ENCODE peak calls at places on chromosomes 6 and 20, in eight cellular contexts. S is astrocyte of the spinal cord, L is GM06990, U is endodermal cell, F is RWPE2, W is pancreas, Z is heart left ventricle, D is HCT116. B is an unnamed sample.

GRCh38 chr6:163826668-163827067 is 412.1 kb downstream of the QKI start:
- DNase-seq in F (no peak), Z (no peak), D (no peak), L (no peak), W (no peak), S (no peak), U (peak), B (no peak)

GRCh38 chr6:139568956-139569538 is 194.6 kb upstream of the CITED2 start:
- DNase-seq in Z (no peak), W (no peak), U (no peak), L (no peak), D (no peak), S (peak), F (no peak), B (no peak)

GRCh38 chr6:87682310-87682709 is 19.7 kb downstream of the AKIRIN2 start:
- DNase-seq in L (peak), Z (no peak), D (no peak), S (no peak), U (no peak), W (no peak), F (no peak), B (no peak)

GRCh38 chr6:20711518-20711917 is 177.3 kb downstream of the CDKAL1 start:
- DNase-seq in Z (no peak), S (no peak), W (no peak), D (no peak), L (no peak), U (no peak), F (no peak), B (no peak)

GRCh38 chr20:10672579-10673127 is 1.1 kb downstream of the JAG1 start:
- DNase-seq in L (peak), U (peak), F (peak), S (peak), D (no peak), W (peak), Z (peak), B (peak)

GRCh38 chr20:62691485-62691884 is 17.2 kb upstream of the NTSR1 start:
- DNase-seq in U (no peak), S (no peak), Z (no peak), F (no peak), W (no peak), D (no peak), L (no peak), B (no peak)

GRCh38 chr20:44720994-44721784 is 6.0 kb downstream of the CCN5 start:
- DNase-seq in F (no peak), W (no peak), U (no peak), S (peak), Z (no peak), D (peak), L (no peak), B (no peak)

GRCh38 chr6:41505084-41506049 is 40.8 kb upstream of the FOXP4 start:
- DNase-seq in S (peak), W (peak), F (no peak), U (peak), Z (peak), L (peak), D (no peak), B (peak)

GRCh38 chr20:13865156-13865555 is 80.3 kb downstream of the NDUFAF5 start:
- DNase-seq in Z (no peak), U (no peak), W (no peak), F (no peak), S (no peak), D (no peak), L (no peak), B (no peak)

GRCh38 chr6:161414800-161415199 is 140.9 kb upstream of the AGPAT4 start:
- DNase-seq in D (no peak), Z (no peak), L (no peak), S (no peak), U (no peak), W (peak), F (no peak), B (no peak)

GRCh38 chr6:135996668-135997067 is 145.2 kb downstream of the PDE7B start:
- DNase-seq in S (no peak), W (no peak), D (no peak), F (no peak), L (no peak), U (no peak), Z (no peak), B (no peak)

GRCh38 chr20:33127422-33128097 is 40.4 kb upstream of the BPIFA2 start:
- DNase-seq in S (no peak), L (no peak), U (peak), W (no peak), D (no peak), Z (no peak), F (no peak), B (no peak)

GRCh38 chr20:33124261-33124660 is 43.7 kb upstream of the BPIFA2 start:
- DNase-seq in F (no peak), D (no peak), Z (no peak), U (peak), L (no peak), S (no peak), W (no peak), B (no peak)

GRCh38 chr20:33120934-33121333 is 41.5 kb downstream of the BPIFB4 start:
- DNase-seq in W (no peak), F (peak), L (no peak), D (no peak), U (no peak), Z (no peak), S (no peak), B (no peak)

GRCh38 chr20:33125983-33126382 is 42.0 kb upstream of the BPIFA2 start:
- DNase-seq in F (no peak), L (no peak), D (no peak), S (no peak), Z (no peak), U (peak), W (no peak), B (no peak)

DNA sequence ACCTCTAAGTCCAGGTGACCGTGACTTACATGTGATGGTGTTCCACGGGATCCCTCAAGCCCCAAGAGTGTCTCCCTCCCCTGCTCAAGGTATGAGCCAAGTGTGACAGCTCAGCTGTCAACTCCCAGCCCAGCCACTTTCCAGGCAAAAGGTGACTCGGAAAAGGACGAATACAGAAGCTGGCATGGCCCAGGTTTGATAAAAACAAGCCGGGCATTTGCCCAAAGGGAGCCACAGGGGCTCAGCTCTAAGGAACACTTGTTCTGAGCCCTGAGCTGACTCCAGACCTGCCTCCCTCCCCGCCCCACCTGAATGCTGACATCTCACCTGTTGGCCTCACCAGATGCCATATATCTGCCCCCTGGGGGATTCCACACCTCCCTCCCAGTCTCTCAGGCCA is 43.0 kb upstream of the BPIFA2 start:
- DNase-seq in S (no peak), Z (no peak), F (no peak), W (no peak), U (peak), D (no peak), L (no peak), B (no peak)
- H3K4me3 ChIP-seq in S (no peak), Z (no peak), F (no peak), W (no peak), U (no peak), D (no peak), L (no peak), B (no peak)

GRCh38 chr6:137415834-137416190 is 78.4 kb downstream of the OLIG3 start:
- DNase-seq in U (no peak), F (no peak), S (no peak), W (no peak), D (no peak), L (no peak), Z (no peak), B (no peak)
- TF ChIP-seq CTCF in U (no peak), F (peak), S (no peak), W (peak), D (no peak), L (no peak), Z (no peak), B (no peak)

DNA sequence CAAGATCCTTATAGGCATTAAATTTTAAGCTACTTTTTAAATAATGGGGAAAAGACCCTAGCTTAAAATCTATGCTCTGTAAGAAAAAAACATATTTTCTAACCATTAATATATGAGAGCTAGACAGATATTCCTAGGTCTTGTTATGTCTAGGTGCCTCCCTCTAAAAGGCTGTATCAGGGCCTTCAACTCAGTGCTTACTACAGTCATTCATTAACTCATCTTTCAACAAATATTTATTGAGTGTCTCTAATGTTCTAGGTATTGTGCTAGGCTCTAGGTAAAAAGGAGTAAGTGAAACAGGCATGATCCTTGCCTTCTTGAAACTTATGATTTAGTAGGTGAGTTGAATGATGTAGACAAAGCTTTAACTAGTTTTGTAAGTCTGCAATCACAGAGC is 6.4 kb upstream of the STX11 start:
- DNase-seq in W (no peak), L (no peak), D (no peak), S (no peak), F (no peak), U (no peak), Z (no peak), B (no peak)
- H3K4me3 ChIP-seq in W (no peak), L (no peak), D (no peak), S (no peak), F (no peak), U (no peak), Z (no peak), B (no peak)

GRCh38 chr20:32466739-32467505 is 108.8 kb downstream of the ASXL1 start:
- DNase-seq in S (no peak), D (no peak), U (no peak), L (no peak), F (peak), Z (no peak), W (no peak), B (no peak)
- TF ChIP-seq CTCF in S (no peak), D (no peak), U (no peak), L (no peak), F (no peak), Z (no peak), W (no peak), B (no peak)

GRCh38 chr6:13163161-13163944 is 165.0 kb downstream of the TBC1D7 start:
- DNase-seq in S (no peak), U (no peak), W (no peak), D (no peak), L (peak), Z (no peak), F (no peak), B (no peak)

GRCh38 chr6:13164316-13164715 is 164.0 kb downstream of the TBC1D7 start:
- DNase-seq in S (no peak), D (no peak), Z (no peak), L (no peak), W (no peak), U (no peak), F (no peak), B (no peak)

GRCh38 chr6:13165518-13166186 is 162.7 kb downstream of the TBC1D7 start:
- DNase-seq in L (no peak), D (no peak), W (no peak), F (no peak), S (no peak), Z (no peak), U (no peak), B (no peak)
- H3K4me3 ChIP-seq in L (no peak), D (no peak), W (no peak), F (no peak), S (no peak), Z (no peak), U (no peak), B (no peak)

GRCh38 chr6:141587482-141588266 is 545.1 kb upstream of the GJE1 start:
- DNase-seq in D (no peak), W (no peak), U (no peak), L (no peak), F (no peak), Z (no peak), S (peak), B (no peak)
- TF ChIP-seq CTCF in D (no peak), W (no peak), U (no peak), L (no peak), F (no peak), Z (no peak), S (no peak), B (no peak)

GRCh38 chr6:47310131-47310480 is 401 bp upstream of the TNFRSF21 start:
- DNase-seq in U (no peak), L (no peak), F (no peak), W (no peak), S (no peak), Z (no peak), D (no peak), B (no peak)
- H3K4me3 ChIP-seq in U (peak), L (no peak), F (peak), W (no peak), S (no peak), Z (peak), D (peak), B (no peak)

B was measured in mucosa of descending colon.